ENCODE peak calls at places on chromosomes 6 and 20, in eight cellular contexts. T is psoas muscle, Q is ascending aorta, F is brain microvascular endothelial cell, M is GM23338, N is ovary, Y is iPS DF 6.9, A is GM23248. G is an unnamed sample.

GRCh38 chr6:56899311-56899710 is 55.6 kb upstream of the BEND6 start:
- DNase-seq in T (no peak), Q (no peak), F (no peak), M (no peak), N (no peak), Y (no peak), A (peak), G (no peak)

GRCh38 chr6:34543421-34543820 is 12.7 kb downstream of the SPDEF start:
- DNase-seq in T (no peak), Q (no peak), F (peak), M (no peak), N (no peak), Y (no peak), A (peak), G (no peak)

GRCh38 chr6:22877946-22878705 is 308.8 kb downstream of the HDGFL1 start:
- DNase-seq in T (no peak), Q (no peak), F (peak), M (peak), N (no peak), Y (peak), A (peak), G (no peak)

GRCh38 chr6:160088069-160088773 is 33.4 kb upstream of the SLC22A1 start:
- DNase-seq in T (peak), Q (no peak), F (peak), M (peak), N (peak), Y (no peak), A (peak), G (peak)

GRCh38 chr6:116205318-116205717 is 48.6 kb downstream of the TSPYL4 start:
- DNase-seq in T (no peak), Q (no peak), F (no peak), M (no peak), N (no peak), Y (no peak), A (no peak), G (no peak)

GRCh38 chr20:62210496-62210855 is 9.6 kb downstream of the HRH3 start:
- DNase-seq in T (no peak), Q (no peak), F (no peak), M (no peak), N (no peak), Y (no peak), A (no peak), G (peak)

GRCh38 chr6:105553174-105553573 is 150.3 kb upstream of the PREP start:
- DNase-seq in T (no peak), Q (no peak), F (no peak), M (no peak), N (no peak), Y (no peak), A (no peak), G (no peak)

GRCh38 chr6:11595903-11596302 is 58.4 kb downstream of the TMEM170B start:
- DNase-seq in T (no peak), Q (no peak), F (peak), M (peak), N (no peak), Y (no peak), A (no peak), G (no peak)

GRCh38 chr6:154852700-154853099 is 119.5 kb downstream of the SCAF8 start:
- DNase-seq in T (no peak), Q (no peak), F (no peak), M (no peak), N (no peak), Y (no peak), A (peak), G (no peak)

GRCh38 chr6:136866872-136867416 is 44.6 kb downstream of the PEX7 start:
- DNase-seq in T (no peak), Q (no peak), F (peak), M (no peak), N (no peak), Y (no peak), A (peak), G (no peak)

GRCh38 chr6:151379933-151380847 is 11.2 kb downstream of the ZBTB2 start:
- DNase-seq in T (peak), Q (no peak), F (no peak), M (peak), N (no peak), Y (no peak), A (peak), G (no peak)

GRCh38 chr6:27761391-27761790 is 150.8 kb downstream of the OR2B2 start:
- DNase-seq in T (no peak), Q (no peak), F (peak), M (no peak), N (no peak), Y (no peak), A (peak), G (no peak)

GRCh38 chr6:16757332-16757731 is 3.9 kb downstream of the ATXN1 start:
- DNase-seq in T (no peak), Q (no peak), F (no peak), M (no peak), N (no peak), Y (no peak), A (peak), G (no peak)

GRCh38 chr6:16756660-16757270 is 4.5 kb downstream of the ATXN1 start:
- DNase-seq in T (no peak), Q (no peak), F (no peak), M (no peak), N (no peak), Y (no peak), A (no peak), G (no peak)

GRCh38 chr6:16759181-16759645 is 2.0 kb downstream of the ATXN1 start:
- DNase-seq in T (no peak), Q (no peak), F (no peak), M (peak), N (no peak), Y (no peak), A (peak), G (no peak)

GRCh38 chr6:16759646-16760535 is 1.4 kb downstream of the ATXN1 start:
- DNase-seq in T (peak), Q (peak), F (peak), M (peak), N (peak), Y (no peak), A (peak), G (peak)

DNA sequence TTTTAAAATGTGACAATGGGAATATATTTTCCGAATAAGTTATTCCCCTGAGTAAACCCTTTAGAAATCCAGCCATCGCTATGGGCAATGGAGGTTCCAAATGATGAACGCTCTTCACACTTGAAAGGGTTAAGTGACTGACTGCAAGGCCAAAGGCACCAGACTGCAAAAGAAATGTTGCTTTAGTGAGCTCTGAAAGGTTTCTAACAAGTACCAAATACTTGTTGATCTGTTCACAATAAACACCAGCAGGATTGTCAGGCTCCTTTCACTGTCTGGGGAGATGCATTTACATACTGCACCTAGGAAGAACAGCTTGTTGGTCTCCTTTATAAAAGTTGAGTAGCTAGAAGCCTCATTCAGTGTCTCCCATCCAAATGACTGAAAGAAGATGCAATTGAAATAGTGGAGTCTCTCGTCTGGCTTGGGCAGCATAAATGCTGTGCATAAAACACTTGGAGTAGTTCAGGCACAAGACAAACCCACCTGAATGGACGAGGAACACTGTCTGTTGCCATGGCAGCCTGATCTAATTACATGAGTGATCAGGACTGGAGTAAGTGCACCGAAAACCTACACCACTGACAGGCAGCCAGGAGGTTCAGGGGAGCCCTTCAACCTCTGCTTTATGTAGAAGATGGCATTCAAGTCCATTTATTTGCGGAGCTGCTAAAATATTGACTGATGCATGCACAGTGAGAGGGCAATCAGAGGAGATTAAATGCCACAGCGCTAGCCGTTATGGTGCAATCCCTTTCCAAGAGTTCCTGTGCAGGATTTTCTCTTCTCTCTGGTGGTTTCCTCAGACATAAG is 2.9 kb downstream of the ATXN1 start:
- DNase-seq in T (no peak), Q (no peak), F (no peak), M (peak), N (no peak), Y (no peak), A (peak), G (no peak)
- H3K27ac ChIP-seq in T (peak), Q (peak), F (peak), M (no peak), N (no peak), Y (no peak), A (peak), G (peak)

GRCh38 chr6:79543886-79544285 is 6.7 kb upstream of the LCA5 start:
- DNase-seq in T (no peak), Q (no peak), F (no peak), M (no peak), N (no peak), Y (no peak), A (no peak), G (no peak)
- H3K4me3 ChIP-seq in T (peak), Q (no peak), F (no peak), M (no peak), N (no peak), Y (no peak), A (no peak), G (no peak)

GRCh38 chr6:43842964-43843645 is 73.1 kb downstream of the VEGFA start:
- DNase-seq in T (no peak), Q (no peak), F (no peak), M (no peak), N (no peak), Y (no peak), A (no peak), G (no peak)

GRCh38 chr6:43842231-43842794 is 72.3 kb downstream of the VEGFA start:
- DNase-seq in T (no peak), Q (no peak), F (no peak), M (no peak), N (no peak), Y (no peak), A (peak), G (no peak)

GRCh38 chr6:43845646-43846045 is 75.6 kb downstream of the VEGFA start:
- DNase-seq in T (no peak), Q (no peak), F (no peak), M (no peak), N (no peak), Y (no peak), A (no peak), G (no peak)

GRCh38 chr6:43846556-43846955 is 76.5 kb downstream of the VEGFA start:
- DNase-seq in T (no peak), Q (no peak), F (no peak), M (no peak), N (no peak), Y (no peak), A (no peak), G (no peak)

DNA sequence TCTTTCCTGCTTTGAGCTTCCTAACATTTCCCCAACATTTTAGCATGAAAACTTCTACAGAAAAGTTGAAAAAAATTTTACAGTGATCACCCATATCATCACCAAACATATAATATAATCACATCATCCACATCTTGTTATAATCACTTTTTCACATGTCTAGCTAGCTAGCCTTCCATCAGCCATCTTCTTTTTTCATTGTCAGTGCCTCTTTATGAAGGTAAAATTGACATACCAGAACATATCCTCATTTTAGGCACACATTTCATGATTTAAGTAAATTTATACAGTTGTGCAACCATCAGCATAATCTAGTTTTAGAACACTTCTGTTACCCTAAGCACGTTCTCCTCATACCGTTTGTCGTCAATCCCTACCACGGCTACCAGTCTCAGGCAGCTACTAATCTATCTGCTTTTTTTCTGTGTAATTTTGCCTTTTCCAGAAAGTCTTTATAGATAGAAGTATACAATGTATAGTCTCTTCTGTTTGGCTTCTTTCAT is 73.7 kb downstream of the VEGFA start:
- DNase-seq in T (no peak), Q (no peak), F (no peak), M (no peak), N (no peak), Y (no peak), A (no peak), G (no peak)
- H3K27ac ChIP-seq in T (no peak), Q (no peak), F (no peak), M (no peak), N (no peak), Y (no peak), A (no peak), G (no peak)

GRCh38 chr6:32855467-32856174 is 1.6 kb downstream of the PSMB9 start:
- DNase-seq in T (no peak), Q (no peak), F (no peak), M (no peak), N (no peak), Y (no peak), A (no peak), G (no peak)
- H3K4me3 ChIP-seq in T (peak), Q (no peak), F (no peak), M (no peak), N (no peak), Y (no peak), A (no peak), G (peak)

GRCh38 chr20:37229300-37229699 is 32.3 kb downstream of the GHRH start:
- DNase-seq in T (no peak), Q (no peak), F (no peak), M (peak), N (no peak), Y (peak), A (no peak), G (no peak)
- H3K27ac ChIP-seq in T (peak), Q (no peak), F (no peak), M (peak), N (no peak), Y (no peak), A (no peak), G (no peak)

GRCh38 chr6:163808871-163809270 is 394.4 kb downstream of the QKI start:
- DNase-seq in T (no peak), Q (no peak), F (no peak), M (no peak), N (no peak), Y (no peak), A (no peak), G (no peak)
- H3K4me3 ChIP-seq in T (no peak), Q (no peak), F (no peak), M (no peak), N (no peak), Y (no peak), A (no peak), G (no peak)

GRCh38 chr20:45433316-45433715 is 17.4 kb downstream of the PIGT start:
- DNase-seq in T (peak), Q (no peak), F (no peak), M (peak), N (peak), Y (no peak), A (peak), G (peak)
- H3K27ac ChIP-seq in T (no peak), Q (peak), F (no peak), M (no peak), N (no peak), Y (no peak), A (no peak), G (no peak)

G was measured in heart left ventricle.